ENCODE peak calls at places on chromosomes 11 and 22, in ten cellular contexts. One of them, this sample, is unnamed.

GRCh38 chr11:1517117-1518005 is 30.8 kb upstream of the MOB2 start:
- DNase-seq in PC-3: no peak
- DNase-seq in fibroblast of lung: no peak
- DNase-seq in GM10248: no peak
- DNase-seq in frontal cortex: no peak
- DNase-seq in CD4-positive, alpha-beta memory T cell: no peak
- DNase-seq in glomerular endothelial cell: no peak
- DNase-seq in stimulated activated CD8-positive, alpha-beta memory T cell treated with anti-CD3 and anti-CD28 coated beads, Interleukin-15, amount 100 ng/mL, for 24 hours: no peak
- DNase-seq in NCI-H2029: no peak
- DNase-seq in IMR-90: no peak
- DNase-seq in this sample: no peak

GRCh38 chr11:68012044-68012842 is 2.1 kb downstream of the ALDH3B1 start:
- DNase-seq in frontal cortex: no peak
- DNase-seq in CD4-positive, alpha-beta memory T cell: no peak
- DNase-seq in PC-3: peak; percentile 40
- DNase-seq in stimulated activated CD8-positive, alpha-beta memory T cell treated with anti-CD3 and anti-CD28 coated beads, Interleukin-15, amount 100 ng/mL, for 24 hours: no peak
- DNase-seq in glomerular endothelial cell: no peak
- DNase-seq in fibroblast of lung: no peak
- DNase-seq in IMR-90: no peak
- DNase-seq in NCI-H2029: no peak
- DNase-seq in GM10248: no peak
- DNase-seq in this sample: no peak

GRCh38 chr22:21933899-21934298 is 18.7 kb downstream of the PPM1F start:
- DNase-seq in IMR-90: no peak
- DNase-seq in glomerular endothelial cell: no peak
- DNase-seq in NCI-H2029: no peak
- DNase-seq in frontal cortex: no peak
- DNase-seq in GM10248: no peak
- DNase-seq in fibroblast of lung: no peak
- DNase-seq in CD4-positive, alpha-beta memory T cell: no peak
- DNase-seq in PC-3: no peak
- DNase-seq in stimulated activated CD8-positive, alpha-beta memory T cell treated with anti-CD3 and anti-CD28 coated beads, Interleukin-15, amount 100 ng/mL, for 24 hours: no peak
- DNase-seq in this sample: no peak

GRCh38 chr11:92453055-92453454 is 228.4 kb downstream of the FAT3 start:
- DNase-seq in fibroblast of lung: peak; percentile 66
- DNase-seq in frontal cortex: no peak
- DNase-seq in PC-3: peak; percentile 40
- DNase-seq in NCI-H2029: no peak
- DNase-seq in GM10248: no peak
- DNase-seq in CD4-positive, alpha-beta memory T cell: no peak
- DNase-seq in IMR-90: peak; percentile 78
- DNase-seq in glomerular endothelial cell: no peak
- DNase-seq in stimulated activated CD8-positive, alpha-beta memory T cell treated with anti-CD3 and anti-CD28 coated beads, Interleukin-15, amount 100 ng/mL, for 24 hours: no peak
- DNase-seq in this sample: no peak

GRCh38 chr22:30566125-30566524 is 8.3 kb downstream of the GAL3ST1 start:
- DNase-seq in glomerular endothelial cell: no peak
- DNase-seq in CD4-positive, alpha-beta memory T cell: no peak
- DNase-seq in IMR-90: no peak
- DNase-seq in fibroblast of lung: no peak
- DNase-seq in stimulated activated CD8-positive, alpha-beta memory T cell treated with anti-CD3 and anti-CD28 coated beads, Interleukin-15, amount 100 ng/mL, for 24 hours: no peak
- DNase-seq in PC-3: peak; percentile 22
- DNase-seq in GM10248: no peak
- DNase-seq in frontal cortex: no peak
- DNase-seq in NCI-H2029: no peak
- DNase-seq in this sample: no peak

GRCh38 chr22:40042312-40042711 is 47.6 kb downstream of the FAM83F start:
- DNase-seq in NCI-H2029: no peak
- DNase-seq in PC-3: no peak
- DNase-seq in frontal cortex: no peak
- DNase-seq in fibroblast of lung: no peak
- DNase-seq in stimulated activated CD8-positive, alpha-beta memory T cell treated with anti-CD3 and anti-CD28 coated beads, Interleukin-15, amount 100 ng/mL, for 24 hours: no peak
- DNase-seq in GM10248: no peak
- DNase-seq in glomerular endothelial cell: no peak
- DNase-seq in IMR-90: no peak
- DNase-seq in CD4-positive, alpha-beta memory T cell: no peak
- DNase-seq in this sample: no peak

GRCh38 chr11:110892741-110893285 is 180.6 kb upstream of the ARHGAP20 start:
- DNase-seq in PC-3: no peak
- DNase-seq in glomerular endothelial cell: no peak
- DNase-seq in NCI-H2029: no peak
- DNase-seq in GM10248: no peak
- DNase-seq in fibroblast of lung: no peak
- DNase-seq in frontal cortex: no peak
- DNase-seq in CD4-positive, alpha-beta memory T cell: no peak
- DNase-seq in IMR-90: peak; percentile 25
- DNase-seq in stimulated activated CD8-positive, alpha-beta memory T cell treated with anti-CD3 and anti-CD28 coated beads, Interleukin-15, amount 100 ng/mL, for 24 hours: no peak
- DNase-seq in this sample: peak; percentile 28

GRCh38 chr11:67083786-67084366 is 27.2 kb downstream of the RHOD start:
- DNase-seq in GM10248: no peak
- DNase-seq in CD4-positive, alpha-beta memory T cell: no peak
- DNase-seq in IMR-90: no peak
- DNase-seq in stimulated activated CD8-positive, alpha-beta memory T cell treated with anti-CD3 and anti-CD28 coated beads, Interleukin-15, amount 100 ng/mL, for 24 hours: no peak
- DNase-seq in NCI-H2029: no peak
- DNase-seq in glomerular endothelial cell: no peak
- DNase-seq in PC-3: peak; percentile 29
- DNase-seq in frontal cortex: no peak
- DNase-seq in fibroblast of lung: no peak
- DNase-seq in this sample: no peak

GRCh38 chr11:119148855-119149370 is at the start of gene ABCG4:
- DNase-seq in NCI-H2029: no peak
- DNase-seq in GM10248: no peak
- DNase-seq in stimulated activated CD8-positive, alpha-beta memory T cell treated with anti-CD3 and anti-CD28 coated beads, Interleukin-15, amount 100 ng/mL, for 24 hours: no peak
- DNase-seq in CD4-positive, alpha-beta memory T cell: peak; percentile 19
- DNase-seq in PC-3: peak; percentile 21
- DNase-seq in fibroblast of lung: no peak
- DNase-seq in IMR-90: no peak
- DNase-seq in frontal cortex: peak; percentile 52
- DNase-seq in glomerular endothelial cell: no peak
- DNase-seq in this sample: no peak

GRCh38 chr11:61102667-61103491 is 590 bp downstream of the CD5 start:
- DNase-seq in fibroblast of lung: no peak
- DNase-seq in glomerular endothelial cell: no peak
- DNase-seq in IMR-90: no peak
- DNase-seq in stimulated activated CD8-positive, alpha-beta memory T cell treated with anti-CD3 and anti-CD28 coated beads, Interleukin-15, amount 100 ng/mL, for 24 hours: no peak
- DNase-seq in frontal cortex: no peak
- DNase-seq in PC-3: no peak
- DNase-seq in CD4-positive, alpha-beta memory T cell: peak; percentile 47
- DNase-seq in GM10248: no peak
- DNase-seq in NCI-H2029: no peak
- DNase-seq in this sample: no peak

GRCh38 chr11:77503006-77503405 is 29.1 kb upstream of the PAK1 start:
- DNase-seq in IMR-90: peak; percentile 19
- DNase-seq in NCI-H2029: no peak
- DNase-seq in stimulated activated CD8-positive, alpha-beta memory T cell treated with anti-CD3 and anti-CD28 coated beads, Interleukin-15, amount 100 ng/mL, for 24 hours: no peak
- DNase-seq in glomerular endothelial cell: no peak
- DNase-seq in PC-3: peak; percentile 56
- DNase-seq in frontal cortex: no peak
- DNase-seq in GM10248: no peak
- DNase-seq in CD4-positive, alpha-beta memory T cell: no peak
- DNase-seq in fibroblast of lung: peak; percentile 6
- DNase-seq in this sample: peak; percentile 51

GRCh38 chr11:35815556-35816315 is 128.1 kb upstream of the LDLRAD3 start:
- DNase-seq in PC-3: no peak
- DNase-seq in GM10248: no peak
- DNase-seq in frontal cortex: no peak
- DNase-seq in stimulated activated CD8-positive, alpha-beta memory T cell treated with anti-CD3 and anti-CD28 coated beads, Interleukin-15, amount 100 ng/mL, for 24 hours: no peak
- DNase-seq in fibroblast of lung: peak; percentile 74
- DNase-seq in CD4-positive, alpha-beta memory T cell: no peak
- DNase-seq in glomerular endothelial cell: no peak
- DNase-seq in IMR-90: peak; percentile 24
- DNase-seq in NCI-H2029: no peak
- DNase-seq in this sample: no peak

GRCh38 chr22:40276877-40277823 is 69.2 kb upstream of the ADSL start:
- DNase-seq in IMR-90: peak; percentile 51
- DNase-seq in stimulated activated CD8-positive, alpha-beta memory T cell treated with anti-CD3 and anti-CD28 coated beads, Interleukin-15, amount 100 ng/mL, for 24 hours: no peak
- DNase-seq in NCI-H2029: no peak
- DNase-seq in fibroblast of lung: peak; percentile 65
- DNase-seq in glomerular endothelial cell: peak; percentile 25
- DNase-seq in PC-3: peak; percentile 37
- DNase-seq in GM10248: no peak
- DNase-seq in frontal cortex: no peak
- DNase-seq in CD4-positive, alpha-beta memory T cell: no peak
- DNase-seq in this sample: peak; percentile 57

GRCh38 chr11:12845739-12846358 is 163.3 kb upstream of the RASSF10 start:
- DNase-seq in GM10248: no peak
- DNase-seq in NCI-H2029: peak; percentile 90
- DNase-seq in frontal cortex: no peak
- DNase-seq in stimulated activated CD8-positive, alpha-beta memory T cell treated with anti-CD3 and anti-CD28 coated beads, Interleukin-15, amount 100 ng/mL, for 24 hours: no peak
- DNase-seq in PC-3: peak; percentile 34
- DNase-seq in glomerular endothelial cell: no peak
- DNase-seq in CD4-positive, alpha-beta memory T cell: no peak
- DNase-seq in fibroblast of lung: peak; percentile 80
- DNase-seq in IMR-90: peak; percentile 78
- DNase-seq in this sample: no peak

GRCh38 chr22:37218771-37219411 is 6.6 kb upstream of the SSTR3 start:
- DNase-seq in stimulated activated CD8-positive, alpha-beta memory T cell treated with anti-CD3 and anti-CD28 coated beads, Interleukin-15, amount 100 ng/mL, for 24 hours: no peak
- DNase-seq in GM10248: peak; percentile 85
- DNase-seq in CD4-positive, alpha-beta memory T cell: peak; percentile 92
- DNase-seq in NCI-H2029: no peak
- DNase-seq in glomerular endothelial cell: no peak
- DNase-seq in frontal cortex: no peak
- DNase-seq in IMR-90: no peak
- DNase-seq in PC-3: no peak
- DNase-seq in fibroblast of lung: no peak
- DNase-seq in this sample: no peak

GRCh38 chr22:41300661-41301060 is 664 bp upstream of the ZC3H7B start:
- DNase-seq in frontal cortex: no peak
- DNase-seq in PC-3: peak; percentile 28
- DNase-seq in stimulated activated CD8-positive, alpha-beta memory T cell treated with anti-CD3 and anti-CD28 coated beads, Interleukin-15, amount 100 ng/mL, for 24 hours: no peak
- DNase-seq in glomerular endothelial cell: no peak
- DNase-seq in GM10248: no peak
- DNase-seq in CD4-positive, alpha-beta memory T cell: no peak
- DNase-seq in NCI-H2029: no peak
- DNase-seq in fibroblast of lung: no peak
- DNase-seq in IMR-90: no peak
- DNase-seq in this sample: no peak

GRCh38 chr11:1478544-1478943 is 8.0 kb downstream of the MOB2 start:
- DNase-seq in NCI-H2029: no peak
- DNase-seq in fibroblast of lung: no peak
- DNase-seq in frontal cortex: no peak
- DNase-seq in IMR-90: no peak
- DNase-seq in CD4-positive, alpha-beta memory T cell: no peak
- DNase-seq in stimulated activated CD8-positive, alpha-beta memory T cell treated with anti-CD3 and anti-CD28 coated beads, Interleukin-15, amount 100 ng/mL, for 24 hours: no peak
- DNase-seq in glomerular endothelial cell: no peak
- DNase-seq in GM10248: no peak
- DNase-seq in PC-3: no peak
- DNase-seq in this sample: no peak

GRCh38 chr11:17352925-17353227 is 1.3 kb downstream of the NCR3LG1 start:
- DNase-seq in IMR-90: peak; percentile 34
- DNase-seq in frontal cortex: no peak
- DNase-seq in NCI-H2029: peak; percentile 55
- DNase-seq in GM10248: peak; percentile 47
- DNase-seq in glomerular endothelial cell: no peak
- DNase-seq in PC-3: peak; percentile 43
- DNase-seq in fibroblast of lung: peak; percentile 57
- DNase-seq in CD4-positive, alpha-beta memory T cell: no peak
- DNase-seq in stimulated activated CD8-positive, alpha-beta memory T cell treated with anti-CD3 and anti-CD28 coated beads, Interleukin-15, amount 100 ng/mL, for 24 hours: no peak
- DNase-seq in this sample: peak; percentile 41

GRCh38 chr22:32539631-32540449 is 65.2 kb downstream of the FBXO7 start:
- DNase-seq in GM10248: no peak
- DNase-seq in PC-3: no peak
- DNase-seq in IMR-90: no peak
- DNase-seq in glomerular endothelial cell: no peak
- DNase-seq in frontal cortex: no peak
- DNase-seq in NCI-H2029: peak; percentile 78
- DNase-seq in fibroblast of lung: no peak
- DNase-seq in stimulated activated CD8-positive, alpha-beta memory T cell treated with anti-CD3 and anti-CD28 coated beads, Interleukin-15, amount 100 ng/mL, for 24 hours: no peak
- DNase-seq in CD4-positive, alpha-beta memory T cell: no peak
- DNase-seq in this sample: no peak

GRCh38 chr22:36769541-36769940 is 6.4 kb downstream of the IFT27 start:
- DNase-seq in NCI-H2029: no peak
- DNase-seq in fibroblast of lung: no peak
- DNase-seq in PC-3: no peak
- DNase-seq in IMR-90: no peak
- DNase-seq in GM10248: no peak
- DNase-seq in frontal cortex: no peak
- DNase-seq in stimulated activated CD8-positive, alpha-beta memory T cell treated with anti-CD3 and anti-CD28 coated beads, Interleukin-15, amount 100 ng/mL, for 24 hours: no peak
- DNase-seq in CD4-positive, alpha-beta memory T cell: no peak
- DNase-seq in glomerular endothelial cell: no peak
- DNase-seq in this sample: no peak

GRCh38 chr22:44437493-44438015 is 60.5 kb downstream of the RTL6 start:
- DNase-seq in NCI-H2029: no peak
- DNase-seq in glomerular endothelial cell: no peak
- DNase-seq in GM10248: no peak
- DNase-seq in IMR-90: peak; percentile 23
- DNase-seq in frontal cortex: no peak
- DNase-seq in CD4-positive, alpha-beta memory T cell: no peak
- DNase-seq in fibroblast of lung: no peak
- DNase-seq in PC-3: peak; percentile 29
- DNase-seq in stimulated activated CD8-positive, alpha-beta memory T cell treated with anti-CD3 and anti-CD28 coated beads, Interleukin-15, amount 100 ng/mL, for 24 hours: no peak
- DNase-seq in this sample: no peak

GRCh38 chr22:22728382-22728781 is 84.0 kb downstream of the GGTLC2 start:
- DNase-seq in IMR-90: no peak
- DNase-seq in fibroblast of lung: no peak
- DNase-seq in CD4-positive, alpha-beta memory T cell: no peak
- DNase-seq in GM10248: no peak
- DNase-seq in stimulated activated CD8-positive, alpha-beta memory T cell treated with anti-CD3 and anti-CD28 coated beads, Interleukin-15, amount 100 ng/mL, for 24 hours: no peak
- DNase-seq in NCI-H2029: no peak
- DNase-seq in frontal cortex: no peak
- DNase-seq in glomerular endothelial cell: no peak
- DNase-seq in PC-3: peak; percentile 64
- DNase-seq in this sample: peak; percentile 12

GRCh38 chr11:117545706-117546105 is 218.1 kb downstream of the CEP164 start:
- DNase-seq in frontal cortex: no peak
- DNase-seq in glomerular endothelial cell: no peak
- DNase-seq in IMR-90: no peak
- DNase-seq in fibroblast of lung: no peak
- DNase-seq in GM10248: no peak
- DNase-seq in CD4-positive, alpha-beta memory T cell: no peak
- DNase-seq in PC-3: no peak
- DNase-seq in stimulated activated CD8-positive, alpha-beta memory T cell treated with anti-CD3 and anti-CD28 coated beads, Interleukin-15, amount 100 ng/mL, for 24 hours: no peak
- DNase-seq in NCI-H2029: no peak
- DNase-seq in this sample: no peak

GRCh38 chr11:81669944-81670526 is 1063.6 kb downstream of the FAM181B start:
- DNase-seq in PC-3: no peak
- DNase-seq in frontal cortex: no peak
- DNase-seq in stimulated activated CD8-positive, alpha-beta memory T cell treated with anti-CD3 and anti-CD28 coated beads, Interleukin-15, amount 100 ng/mL, for 24 hours: no peak
- DNase-seq in CD4-positive, alpha-beta memory T cell: no peak
- DNase-seq in glomerular endothelial cell: no peak
- DNase-seq in NCI-H2029: no peak
- DNase-seq in fibroblast of lung: peak; percentile 7
- DNase-seq in IMR-90: no peak
- DNase-seq in GM10248: no peak
- DNase-seq in this sample: no peak

GRCh38 chr22:21632237-21632895 is at the start of gene CCDC116:
- DNase-seq in NCI-H2029: peak; percentile 86
- DNase-seq in stimulated activated CD8-positive, alpha-beta memory T cell treated with anti-CD3 and anti-CD28 coated beads, Interleukin-15, amount 100 ng/mL, for 24 hours: no peak
- DNase-seq in GM10248: no peak
- DNase-seq in IMR-90: no peak
- DNase-seq in glomerular endothelial cell: no peak
- DNase-seq in frontal cortex: no peak
- DNase-seq in fibroblast of lung: no peak
- DNase-seq in PC-3: no peak
- DNase-seq in CD4-positive, alpha-beta memory T cell: peak; percentile 82
- DNase-seq in this sample: no peak

GRCh38 chr22:21738966-21739365 is 3.4 kb upstream of the YPEL1 start:
- DNase-seq in CD4-positive, alpha-beta memory T cell: no peak
- DNase-seq in IMR-90: no peak
- DNase-seq in PC-3: no peak
- DNase-seq in stimulated activated CD8-positive, alpha-beta memory T cell treated with anti-CD3 and anti-CD28 coated beads, Interleukin-15, amount 100 ng/mL, for 24 hours: no peak
- DNase-seq in glomerular endothelial cell: no peak
- DNase-seq in NCI-H2029: no peak
- DNase-seq in GM10248: no peak
- DNase-seq in fibroblast of lung: no peak
- DNase-seq in frontal cortex: no peak
- DNase-seq in this sample: no peak

GRCh38 chr22:38129856-38130255 is 19.4 kb upstream of the BAIAP2L2 start:
- DNase-seq in GM10248: no peak
- DNase-seq in CD4-positive, alpha-beta memory T cell: no peak
- DNase-seq in NCI-H2029: no peak
- DNase-seq in stimulated activated CD8-positive, alpha-beta memory T cell treated with anti-CD3 and anti-CD28 coated beads, Interleukin-15, amount 100 ng/mL, for 24 hours: no peak
- DNase-seq in frontal cortex: no peak
- DNase-seq in glomerular endothelial cell: no peak
- DNase-seq in fibroblast of lung: no peak
- DNase-seq in PC-3: no peak
- DNase-seq in IMR-90: no peak
- DNase-seq in this sample: no peak

GRCh38 chr22:40534379-40535188 is 101.9 kb downstream of the MRTFA start:
- DNase-seq in CD4-positive, alpha-beta memory T cell: no peak
- DNase-seq in glomerular endothelial cell: no peak
- DNase-seq in frontal cortex: peak; percentile 38
- DNase-seq in GM10248: no peak
- DNase-seq in stimulated activated CD8-positive, alpha-beta memory T cell treated with anti-CD3 and anti-CD28 coated beads, Interleukin-15, amount 100 ng/mL, for 24 hours: no peak
- DNase-seq in NCI-H2029: no peak
- DNase-seq in PC-3: peak; percentile 39
- DNase-seq in IMR-90: peak; percentile 71
- DNase-seq in fibroblast of lung: peak; percentile 67
- DNase-seq in this sample: peak; percentile 71

This sample was measured in HCEC 1CT.